ENCODE peak calls at places on chromosomes 4 and X, in four cellular contexts. E, A, H and K are unnamed samples.

GRCh38 chr4:793109-793861 is 32.6 kb downstream of the CPLX1 start:
- DNase-seq in E (no peak), A (no peak), H (no peak), K (no peak)

GRCh38 chr4:74311696-74312313 is 3.5 kb downstream of the EPGN start:
- DNase-seq in E (no peak), A (peak), H (no peak), K (no peak)

GRCh38 chr4:24753519-24753918 is 41.9 kb upstream of the SOD3 start:
- DNase-seq in E (no peak), A (no peak), H (no peak), K (no peak)

GRCh38 chr4:139860435-139861024 is 194.9 kb downstream of the MGST2 start:
- DNase-seq in E (no peak), A (no peak), H (no peak), K (no peak)

GRCh38 chr4:181138116-181138515 is 1105.1 kb upstream of the TENM3 start:
- DNase-seq in E (no peak), A (no peak), H (no peak), K (no peak)

GRCh38 chr4:110154586-110154985 is 43.8 kb downstream of the ELOVL6 start:
- DNase-seq in E (no peak), A (no peak), H (no peak), K (no peak)

GRCh38 chr4:53306729-53307128 is 59.1 kb downstream of the SCFD2 start:
- DNase-seq in E (no peak), A (no peak), H (no peak), K (no peak)

GRCh38 chrX:136168929-136169735 is 21.8 kb downstream of the FHL1 start:
- DNase-seq in E (peak), A (peak), H (peak), K (peak)

GRCh38 chr4:1491630-1492457 is 85.6 kb upstream of the NKX1-1 start:
- DNase-seq in E (peak), A (no peak), H (peak), K (no peak)

GRCh38 chr4:165873298-165874071 is 448 bp downstream of the TLL1 start:
- DNase-seq in E (peak), A (peak), H (no peak), K (no peak)

GRCh38 chr4:47519239-47519883 is 34.3 kb downstream of the ATP10D start:
- DNase-seq in E (no peak), A (no peak), H (no peak), K (no peak)

GRCh38 chr4:16082424-16083216 is 1.2 kb downstream of the PROM1 start:
- DNase-seq in E (peak), A (peak), H (no peak), K (no peak)

GRCh38 chrX:133440081-133440796 is 24.9 kb upstream of the GPC4 start:
- DNase-seq in E (no peak), A (no peak), H (no peak), K (no peak)

GRCh38 chr4:44663539-44664263 is 12.3 kb upstream of the YIPF7 start:
- DNase-seq in E (no peak), A (no peak), H (no peak), K (no peak)

GRCh38 chr4:7732263-7732662 is 207.4 kb downstream of the AFAP1 start:
- DNase-seq in E (no peak), A (no peak), H (no peak), K (no peak)

GRCh38 chr4:154135576-154135975 is 346.7 kb upstream of the SFRP2 start:
- DNase-seq in E (no peak), A (no peak), H (no peak), K (no peak)

GRCh38 chr4:85209161-85209560 is 242.7 kb upstream of the WDFY3 start:
- DNase-seq in E (no peak), A (no peak), H (no peak), K (no peak)

GRCh38 chrX:103329991-103330390 is at the start of gene TCEAL7:
- DNase-seq in E (peak), A (peak), H (peak), K (no peak)

GRCh38 chrX:30530591-30530990 is 47.0 kb downstream of the TASL start:
- DNase-seq in E (no peak), A (no peak), H (no peak), K (no peak)

GRCh38 chrX:69218407-69218806 is 53.2 kb upstream of the PJA1 start:
- DNase-seq in E (no peak), A (no peak), H (no peak), K (no peak)

GRCh38 chr4:12411072-12411471 is 982.4 kb upstream of the HS3ST1 start:
- DNase-seq in E (no peak), A (no peak), H (no peak), K (no peak)

GRCh38 chr4:153241970-153242847 is 38.0 kb downstream of the TRIM2 start:
- DNase-seq in E (peak), A (no peak), H (no peak), K (no peak)

GRCh38 chr4:177384856-177385396 is 57.3 kb downstream of the AGA start:
- DNase-seq in E (no peak), A (no peak), H (no peak), K (no peak)

GRCh38 chrX:42096262-42096939 is 173.0 kb upstream of the CASK start:
- DNase-seq in E (peak), A (peak), H (no peak), K (peak)

GRCh38 chrX:21166302-21166982 is 207.8 kb upstream of the CNKSR2 start:
- DNase-seq in E (no peak), A (no peak), H (no peak), K (no peak)

GRCh38 chrX:136879001-136879667 is 1.4 kb downstream of the RBMX start:
- DNase-seq in E (no peak), A (no peak), H (no peak), K (no peak)

GRCh38 chr4:7206856-7207567 is 14.7 kb downstream of the SORCS2 start:
- DNase-seq in E (peak), A (peak), H (peak), K (peak)

GRCh38 chr4:160864253-160864652 is 1299.5 kb downstream of the FSTL5 start:
- DNase-seq in E (no peak), A (no peak), H (no peak), K (no peak)

GRCh38 chr4:94995684-94996394 is 238.1 kb downstream of the BMPR1B start:
- DNase-seq in E (peak), A (peak), H (peak), K (no peak)

GRCh38 chr4:150135134-150135773 is 57.0 kb downstream of the DCLK2 start:
- DNase-seq in E (no peak), A (no peak), H (no peak), K (no peak)

GRCh38 chr4:57098945-57099344 is 11.2 kb downstream of the IGFBP7 start:
- DNase-seq in E (no peak), A (no peak), H (no peak), K (no peak)

GRCh38 chrX:148878371-148878770 is 378.0 kb downstream of the AFF2 start:
- DNase-seq in E (no peak), A (no peak), H (no peak), K (no peak)

GRCh38 chr4:105106416-105106815 is 40.3 kb upstream of the TET2 start:
- DNase-seq in E (no peak), A (no peak), H (no peak), K (no peak)

GRCh38 chrX:108313662-108314061 is 124.6 kb downstream of the COL4A6 start:
- DNase-seq in E (no peak), A (no peak), H (no peak), K (no peak)

GRCh38 chrX:30607155-30607554 is 29.6 kb upstream of the TASL start:
- DNase-seq in E (no peak), A (no peak), H (no peak), K (no peak)

GRCh38 chr4:112284662-112285411 is 867 bp downstream of the TIFA start:
- DNase-seq in E (no peak), A (no peak), H (no peak), K (no peak)

GRCh38 chr4:11073621-11074051 is 355.1 kb downstream of the HS3ST1 start:
- DNase-seq in E (peak), A (peak), H (peak), K (peak)

DNA sequence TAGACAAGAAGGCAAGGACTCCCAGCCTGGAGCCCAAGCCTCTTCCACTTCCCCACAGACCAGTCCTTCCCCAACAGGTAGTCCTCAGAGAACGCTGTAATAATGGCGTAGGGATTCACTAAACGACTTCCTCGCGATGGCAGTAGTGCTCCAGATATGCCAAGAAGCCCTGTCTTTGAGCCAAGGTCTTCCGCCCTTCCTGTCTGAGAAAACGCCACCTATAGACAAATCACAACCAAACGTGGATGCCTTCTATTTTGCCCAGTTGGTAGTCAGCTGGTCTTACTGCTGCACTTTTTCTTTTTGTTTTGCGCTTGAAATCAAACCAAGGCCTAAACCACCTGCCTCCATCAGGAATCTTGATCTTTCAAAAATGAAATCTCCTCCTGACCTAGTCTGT is 203.3 kb downstream of the OR13H1 start:
- DNase-seq in E (peak), A (peak), H (no peak), K (no peak)
- TF ChIP-seq CTCF in E (no peak), A (no peak), H (no peak), K (no peak)

GRCh38 chr4:2812985-2813384 is 20.1 kb downstream of the SH3BP2 start:
- DNase-seq in E (no peak), A (no peak), H (no peak), K (no peak)
- H3K27ac ChIP-seq in E (peak), A (peak), H (no peak), K (peak)

GRCh38 chrX:36357855-36358254 is 438.3 kb downstream of the CFAP47 start:
- DNase-seq in E (no peak), A (no peak), H (no peak), K (no peak)
- H3K4me3 ChIP-seq in E (no peak), A (no peak), H (no peak), K (no peak)

DNA sequence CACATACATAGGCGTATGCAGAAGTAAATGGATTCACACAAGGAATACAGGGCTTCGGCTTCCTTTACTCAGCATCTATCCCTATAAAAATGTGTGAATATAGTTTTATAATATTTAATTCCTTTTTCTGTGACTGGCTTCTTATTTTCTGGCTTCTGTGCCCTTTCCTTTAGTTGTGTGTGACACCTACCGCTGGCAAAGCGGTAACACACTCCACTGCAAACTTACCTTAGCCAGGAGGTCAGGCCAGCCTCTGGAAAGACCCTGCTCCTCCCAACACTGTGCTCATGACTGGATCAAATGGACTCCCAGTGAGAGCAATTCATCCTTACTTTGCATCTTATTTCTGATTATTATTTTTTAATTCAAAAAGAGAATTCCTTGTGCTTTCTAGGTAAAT is 244.2 kb downstream of the ANK2 start:
- DNase-seq in E (peak), A (no peak), H (no peak), K (no peak)
- TF ChIP-seq CTCF in E (peak), A (no peak), H (peak), K (no peak)